ENCODE peak calls at places on chromosomes 3 and 15, in seven cellular contexts. S is transverse colon, T is upper lobe of right lung, D is lung, E is keratinocyte, Q is GM23248, Y is sigmoid colon. I is an unnamed sample.

GRCh38 chr3:112390783-112391641 is 58.1 kb downstream of the CD200 start:
- DNase-seq in Y (no peak), T (no peak), S (no peak), Q (peak), E (no peak), D (no peak), I (no peak)

GRCh38 chr3:25113891-25114290 is 314.2 kb upstream of the RARB start:
- DNase-seq in S (no peak), Y (no peak), D (no peak), E (no peak), Q (no peak), T (no peak), I (no peak)

GRCh38 chr3:126083511-126083912 is 412 bp downstream of the SLC41A3 start:
- DNase-seq in E (no peak), Y (no peak), T (peak), Q (peak), S (peak), D (no peak), I (peak)

GRCh38 chr3:43758826-43759225 is 68.1 kb downstream of the ABHD5 start:
- DNase-seq in T (no peak), E (no peak), Y (no peak), D (no peak), S (no peak), Q (peak), I (no peak)

GRCh38 chr3:113873293-113873692 is 34.7 kb downstream of the GRAMD1C start:
- DNase-seq in S (no peak), Y (no peak), Q (no peak), T (no peak), D (no peak), E (no peak), I (no peak)

GRCh38 chr15:90054618-90055097 is 47.6 kb downstream of the IDH2 start:
- DNase-seq in E (no peak), Q (no peak), D (no peak), Y (no peak), T (no peak), S (no peak), I (no peak)

GRCh38 chr3:43733459-43734384 is 43.0 kb downstream of the ABHD5 start:
- DNase-seq in D (no peak), S (no peak), Q (peak), T (no peak), E (no peak), Y (no peak), I (no peak)

GRCh38 chr15:68821898-68822380 is 1.2 kb upstream of the ANP32A start:
- DNase-seq in Q (peak), S (no peak), D (no peak), E (no peak), Y (no peak), T (no peak), I (peak)

GRCh38 chr3:25713316-25713967 is 48.7 kb upstream of the TOP2B start:
- DNase-seq in Y (no peak), D (no peak), E (peak), T (no peak), S (no peak), Q (peak), I (no peak)

GRCh38 chr3:125433091-125433534 is 58.0 kb upstream of the ZNF148 start:
- DNase-seq in Y (no peak), S (no peak), E (no peak), Q (no peak), T (no peak), D (no peak), I (no peak)

GRCh38 chr3:155428558-155428957 is 135.1 kb upstream of the STRIT1 start:
- DNase-seq in D (no peak), E (peak), Q (peak), Y (no peak), T (no peak), S (no peak), I (no peak)

GRCh38 chr3:55565516-55565915 is 78.4 kb upstream of the WNT5A start:
- DNase-seq in Y (no peak), Q (no peak), T (no peak), E (no peak), S (no peak), D (no peak), I (no peak)

GRCh38 chr3:150933473-150934008 is 28.3 kb upstream of the MINDY4B start:
- DNase-seq in S (no peak), Q (peak), E (no peak), Y (no peak), T (no peak), D (no peak), I (no peak)

GRCh38 chr15:52112203-52112750 is 298 bp downstream of the BCL2L10 start:
- DNase-seq in E (no peak), S (peak), D (no peak), T (peak), Y (no peak), Q (peak), I (peak)

GRCh38 chr3:56747150-56747549 is 54.6 kb downstream of the ARHGEF3 start:
- DNase-seq in D (no peak), S (no peak), T (no peak), Q (no peak), Y (no peak), E (no peak), I (no peak)

GRCh38 chr15:52391074-52391473 is 95.5 kb upstream of the MYO5C start:
- DNase-seq in D (no peak), S (no peak), T (no peak), Y (no peak), E (no peak), Q (no peak), I (no peak)

GRCh38 chr3:152355744-152356665 is 87.3 kb downstream of the MBNL1 start:
- DNase-seq in T (no peak), Q (peak), Y (no peak), S (no peak), D (no peak), E (no peak), I (no peak)

GRCh38 chr3:14450506-14450905 is 48.1 kb downstream of the SLC6A6 start:
- DNase-seq in Q (no peak), D (no peak), T (no peak), S (no peak), Y (no peak), E (no peak), I (no peak)

GRCh38 chr3:14450922-14451606 is 48.7 kb downstream of the SLC6A6 start:
- DNase-seq in T (no peak), D (no peak), Y (no peak), E (no peak), Q (no peak), S (no peak), I (no peak)

GRCh38 chr3:14446988-14447570 is 44.7 kb downstream of the SLC6A6 start:
- DNase-seq in D (no peak), Q (no peak), T (no peak), E (no peak), S (no peak), Y (no peak), I (no peak)

GRCh38 chr3:14448063-14448462 is 45.7 kb downstream of the SLC6A6 start:
- DNase-seq in T (no peak), Y (no peak), S (no peak), Q (no peak), D (no peak), E (no peak), I (no peak)

DNA sequence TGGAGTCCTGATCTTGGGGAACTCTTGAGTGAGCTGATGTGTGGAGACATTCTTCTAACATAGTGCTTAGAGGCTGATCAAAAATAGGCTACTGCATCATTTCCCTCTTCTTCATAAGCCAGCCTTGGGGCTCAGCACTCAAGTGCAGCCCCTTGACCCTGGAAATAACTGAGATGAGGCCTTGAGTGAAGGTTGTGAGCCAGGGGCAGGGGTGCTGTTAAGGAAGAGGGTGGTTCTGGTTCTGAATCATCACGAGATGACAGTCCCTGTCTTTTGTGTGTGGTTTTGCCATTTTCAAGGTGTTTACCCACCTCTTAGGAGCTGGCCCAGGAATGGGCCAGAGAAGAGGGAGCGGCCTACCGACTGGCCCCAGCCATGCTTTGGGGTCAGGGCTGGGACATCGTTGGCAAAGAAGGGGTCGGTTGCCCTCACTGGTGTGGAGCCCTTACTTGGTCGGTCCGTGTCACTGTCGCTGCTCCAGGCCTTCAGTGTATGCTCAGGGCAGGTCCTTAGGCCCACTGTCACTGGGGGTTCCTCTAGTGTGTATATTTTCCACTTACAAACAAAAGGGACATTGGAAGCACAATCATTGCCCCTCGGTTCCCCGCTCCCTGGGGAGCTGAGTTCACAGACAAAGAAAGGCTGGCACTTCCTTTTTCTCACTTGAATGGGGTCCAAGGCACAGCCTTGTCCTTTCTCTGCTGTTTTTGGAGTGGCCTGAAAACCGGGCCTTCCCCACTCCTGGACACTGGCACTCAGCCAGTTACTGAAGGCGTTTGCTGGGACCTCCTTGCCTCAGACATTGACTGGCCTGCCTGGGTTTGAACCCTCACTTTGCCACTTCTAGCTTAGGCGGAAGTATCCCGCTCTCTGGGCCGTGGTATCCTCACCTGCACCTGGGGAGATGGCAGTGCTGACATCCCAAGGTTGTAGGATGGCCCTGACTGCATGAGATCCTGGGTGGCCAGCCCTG is 46.6 kb downstream of the SLC6A6 start:
- DNase-seq in Y (no peak), S (no peak), E (no peak), D (no peak), T (no peak), Q (no peak), I (no peak)
- H3K27ac ChIP-seq in Y (no peak), S (no peak), E (no peak), D (no peak), T (no peak), Q (no peak), I (no peak)

GRCh38 chr15:39624806-39625205 is 43.9 kb downstream of the THBS1 start:
- DNase-seq in T (no peak), E (no peak), S (peak), Y (peak), D (no peak), Q (peak), I (no peak)
- H3K27ac ChIP-seq in T (peak), E (peak), S (peak), Y (peak), D (peak), Q (peak), I (peak)

GRCh38 chr3:183811638-183812037 is 13.7 kb downstream of the MAP6D1 start:
- DNase-seq in Y (no peak), S (no peak), E (no peak), Q (no peak), D (no peak), T (no peak), I (no peak)

GRCh38 chr3:183810643-183811594 is 14.5 kb downstream of the MAP6D1 start:
- DNase-seq in S (no peak), Y (no peak), D (no peak), Q (no peak), T (no peak), E (no peak), I (no peak)

GRCh38 chr3:183815565-183815943 is 9.8 kb downstream of the MAP6D1 start:
- DNase-seq in T (no peak), D (no peak), Y (no peak), S (no peak), E (no peak), Q (no peak), I (no peak)

GRCh38 chr3:183814240-183814639 is 11.1 kb downstream of the MAP6D1 start:
- DNase-seq in E (no peak), D (no peak), T (no peak), Q (no peak), S (no peak), Y (no peak), I (no peak)

DNA sequence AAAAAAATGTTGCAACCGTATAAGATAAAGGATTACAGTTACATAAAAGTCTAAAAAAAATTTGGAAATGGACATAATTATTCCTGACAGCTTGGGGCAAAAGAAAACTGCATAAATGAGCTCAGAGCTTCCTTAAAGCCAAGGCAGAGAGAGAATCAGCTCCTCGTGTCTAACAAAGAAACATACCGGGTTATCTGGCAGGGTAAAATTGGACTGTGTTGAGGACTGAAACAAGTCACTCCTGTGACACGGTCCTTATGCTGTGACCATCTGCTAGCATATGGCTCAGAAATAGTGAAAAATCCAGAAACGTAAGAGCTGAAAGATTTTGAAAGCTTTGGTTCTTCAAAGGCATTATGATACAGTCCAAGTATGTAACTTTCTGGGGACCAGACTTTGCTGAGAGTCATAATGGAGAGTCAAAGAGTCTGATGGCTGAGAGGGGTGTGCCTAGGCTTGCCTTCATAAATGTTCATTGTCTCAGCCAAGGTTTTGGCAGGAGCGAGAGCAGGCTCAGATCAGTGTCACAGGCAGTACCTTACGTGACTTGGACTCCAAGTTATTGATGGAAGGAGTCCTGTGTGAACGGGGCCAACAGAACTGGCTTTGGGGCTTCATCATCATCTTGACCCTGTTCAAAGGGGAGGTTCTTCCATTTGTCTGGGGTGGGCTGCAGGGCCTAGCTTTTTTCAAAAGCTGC is 12.5 kb downstream of the MAP6D1 start:
- DNase-seq in Q (no peak), S (no peak), Y (no peak), D (no peak), E (peak), T (no peak), I (peak)
- H3K27ac ChIP-seq in Q (no peak), S (no peak), Y (no peak), D (no peak), E (peak), T (no peak), I (no peak)

DNA sequence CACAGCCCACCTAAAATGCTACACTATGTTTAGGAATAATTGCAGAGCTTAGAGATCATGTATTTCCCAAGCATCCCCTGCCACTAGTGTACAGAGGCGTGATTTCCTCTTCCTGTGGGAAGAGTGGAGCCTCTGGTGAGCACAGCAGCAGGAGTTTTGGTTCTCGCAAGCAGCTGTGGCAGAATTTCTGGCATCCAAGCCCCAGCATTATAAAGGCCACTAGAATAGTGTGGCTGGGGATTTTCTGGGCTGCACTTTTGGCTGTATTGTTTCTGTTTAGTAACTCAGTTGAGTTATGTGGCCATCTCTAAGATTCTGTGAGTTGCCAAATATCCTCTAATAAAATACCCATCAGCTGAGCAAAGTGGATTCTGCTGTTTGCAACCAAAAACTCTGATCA is 64.7 kb downstream of the GPR176 start:
- DNase-seq in D (no peak), S (no peak), Q (peak), T (no peak), E (no peak), Y (no peak), I (no peak)
- H3K27ac ChIP-seq in D (no peak), S (no peak), Q (peak), T (no peak), E (no peak), Y (no peak), I (no peak)

GRCh38 chr3:39005295-39005694 is 46.4 kb downstream of the SCN11A start:
- DNase-seq in Y (no peak), S (no peak), Q (no peak), E (no peak), D (no peak), T (no peak), I (no peak)

GRCh38 chr3:39013921-39014509 is 37.7 kb downstream of the SCN11A start:
- DNase-seq in T (no peak), S (no peak), Q (no peak), Y (no peak), E (no peak), D (no peak), I (no peak)

GRCh38 chr3:39013289-39013688 is 38.5 kb downstream of the SCN11A start:
- DNase-seq in S (no peak), Q (no peak), D (no peak), T (no peak), Y (no peak), E (no peak), I (no peak)

DNA sequence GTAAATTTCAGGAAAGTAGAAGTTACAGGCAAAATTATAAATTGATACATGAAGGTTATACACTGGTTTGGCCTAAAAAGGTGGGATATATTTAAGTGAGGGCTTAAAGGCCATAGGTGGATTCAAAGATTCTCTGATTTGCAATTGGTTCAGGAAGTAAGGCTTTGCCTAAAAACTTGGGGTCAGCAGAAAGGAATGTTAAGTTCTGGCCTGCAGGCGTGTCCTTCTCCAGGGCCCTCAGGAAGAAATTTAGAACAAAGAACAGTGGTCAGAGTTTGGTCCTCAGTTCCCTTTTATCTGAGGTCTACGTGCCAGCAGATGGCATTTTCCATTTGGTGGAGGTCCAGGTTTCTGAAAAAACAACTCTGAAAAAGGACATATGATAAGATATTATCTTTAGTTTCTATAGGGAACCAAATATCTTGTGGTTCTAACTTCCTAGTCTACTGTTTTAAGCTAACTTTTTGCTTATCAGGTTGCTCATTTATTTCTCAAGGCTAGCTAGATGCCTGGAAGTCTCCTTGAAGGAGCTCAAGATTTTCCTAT is 40.5 kb downstream of the SCN11A start:
- DNase-seq in D (no peak), Y (no peak), T (no peak), E (no peak), S (no peak), Q (no peak), I (no peak)
- H3K27ac ChIP-seq in D (no peak), Y (no peak), T (no peak), E (no peak), S (no peak), Q (no peak), I (no peak)

GRCh38 chr15:22877122-22877521 is 38.7 kb downstream of the NIPA2 start:
- DNase-seq in T (no peak), Q (no peak), Y (no peak), S (no peak), E (no peak), D (no peak), I (no peak)
- H3K27ac ChIP-seq in T (no peak), Q (no peak), Y (no peak), S (no peak), E (no peak), D (no peak), I (no peak)

DNA sequence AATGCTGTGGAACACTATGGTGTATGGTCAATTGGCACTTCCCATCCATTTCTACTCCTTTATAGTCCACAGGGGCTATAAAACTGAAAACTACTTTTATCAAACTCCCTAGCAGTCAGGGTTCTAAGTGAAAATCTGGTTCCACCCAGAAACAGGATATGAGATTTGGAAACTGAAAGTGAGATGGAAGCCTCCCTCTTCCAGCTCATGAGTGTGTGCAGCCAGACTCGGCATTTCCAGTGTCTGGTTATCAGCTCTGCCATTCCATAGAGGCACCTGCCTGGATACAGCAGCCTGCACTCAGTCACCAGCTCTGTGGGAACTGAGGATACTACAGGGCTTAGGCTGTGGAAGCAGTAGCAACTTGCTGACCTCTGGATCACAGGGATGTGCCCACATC is 14.7 kb upstream of the PLA2G4F start:
- DNase-seq in E (no peak), Y (no peak), S (no peak), T (no peak), D (no peak), Q (no peak), I (no peak)
- H3K27ac ChIP-seq in E (no peak), Y (no peak), S (no peak), T (peak), D (no peak), Q (no peak), I (no peak)